ENCODE peak calls at places on chromosomes 5 and 9, in four cellular contexts. S is COR-L47, K is Right ventricle myocardium superior, O is HAP-1. U is an unnamed sample.

GRCh38 chr9:114300153-114300845 is 22.6 kb upstream of the ORM1 start:
- DNase-seq in O (peak; percentile 5), S (no peak), K (no peak), U (no peak)

GRCh38 chr9:132864691-132865090 is 13.4 kb downstream of the AK8 start:
- DNase-seq in O (no peak), S (no peak), K (no peak), U (no peak)

GRCh38 chr9:86321373-86321772 is 32.8 kb downstream of the TUT7 start:
- DNase-seq in S (no peak), K (no peak), O (no peak), U (peak; percentile 91)

GRCh38 chr5:32805966-32806626 is 95.0 kb downstream of the NPR3 start:
- DNase-seq in O (no peak), S (no peak), K (no peak), U (peak; percentile 58)

GRCh38 chr9:91422832-91423711 is 560 bp downstream of the NFIL3 start:
- DNase-seq in K (peak; percentile 75), O (peak; percentile 78), S (peak; percentile 60), U (peak; percentile 52)

GRCh38 chr5:74400067-74400466 is 240.5 kb downstream of the ENC1 start:
- DNase-seq in O (no peak), S (no peak), K (no peak), U (no peak)

GRCh38 chr9:132020845-132021510 is 58.7 kb downstream of the MED27 start:
- DNase-seq in S (no peak), K (no peak), O (no peak), U (no peak)

GRCh38 chr9:100856238-100856637 is 172.3 kb upstream of the PLPPR1 start:
- DNase-seq in S (peak; percentile 5), O (no peak), K (no peak), U (no peak)

GRCh38 chr9:91428927-91429351 is 5.3 kb upstream of the NFIL3 start:
- DNase-seq in O (no peak), S (no peak), K (no peak), U (no peak)

GRCh38 chr9:130433168-130433946 is 11.4 kb upstream of the ASS1 start:
- DNase-seq in O (peak; percentile 85), K (peak; percentile 60), S (peak; percentile 25), U (no peak)

GRCh38 chr9:133989554-133990365 is 2.4 kb downstream of the VAV2 start:
- DNase-seq in K (no peak), O (no peak), S (no peak), U (no peak)

GRCh38 chr5:4875942-4876341 is 264.2 kb upstream of the ADAMTS16 start:
- DNase-seq in K (no peak), O (no peak), S (no peak), U (no peak)

GRCh38 chr9:32873131-32873530 is 89.8 kb downstream of the TMEM215 start:
- DNase-seq in O (no peak), K (no peak), S (no peak), U (no peak)

GRCh38 chr9:4339783-4340335 is 40.0 kb upstream of the GLIS3 start:
- DNase-seq in S (no peak), K (no peak), O (no peak), U (no peak)

GRCh38 chr9:37678789-37679273 is 28.1 kb downstream of the FRMPD1 start:
- DNase-seq in S (peak; percentile 74), K (no peak), O (no peak), U (no peak)

GRCh38 chr9:5578698-5579085 is 50.2 kb upstream of the RIC1 start:
- DNase-seq in S (no peak), O (no peak), K (no peak), U (no peak)

GRCh38 chr9:6805532-6805931 is 47.8 kb downstream of the KDM4C start:
- DNase-seq in K (no peak), O (no peak), S (no peak), U (peak; percentile 27)

GRCh38 chr9:8857330-8858249 is 1058.0 kb upstream of the DMAC1 start:
- DNase-seq in O (peak; percentile 87), K (peak; percentile 86), S (peak; percentile 41), U (no peak)

GRCh38 chr9:27387722-27388121 is 90.8 kb upstream of the EQTN start:
- DNase-seq in O (no peak), S (no peak), K (no peak), U (no peak)

U was measured in GM04503.